ENCODE peak calls at places on chromosomes 13 and 19, in nine cellular contexts. Z, A, Q, I, H, C, L, O and V are unnamed samples.

GRCh38 chr19:10122066-10122465 is 2.4 kb upstream of the EIF3G start:
- DNase-seq in I (peak), C (peak), O (no peak), Q (no peak), Z (no peak), L (no peak), H (no peak), A (no peak), V (no peak)

GRCh38 chr13:30125422-30126073 is 181.8 kb downstream of the KATNAL1 start:
- DNase-seq in C (peak), H (no peak), O (no peak), Z (no peak), Q (no peak), A (peak), I (peak), L (no peak), V (no peak)

GRCh38 chr13:112897956-112898785 is 70.8 kb upstream of the MCF2L start:
- DNase-seq in H (no peak), L (no peak), A (no peak), Z (no peak), C (no peak), I (no peak), Q (no peak), O (no peak), V (no peak)

GRCh38 chr13:41985788-41986508 is 25.0 kb upstream of the VWA8 start:
- DNase-seq in Q (no peak), Z (no peak), I (peak), C (peak), L (no peak), O (peak), A (no peak), H (no peak), V (no peak)

GRCh38 chr13:51542358-51542972 is 41.8 kb upstream of the WDFY2 start:
- DNase-seq in H (no peak), I (no peak), Z (no peak), L (no peak), C (peak), A (peak), Q (no peak), O (no peak), V (no peak)

GRCh38 chr19:38657633-38658222 is 10.3 kb downstream of the ACTN4 start:
- DNase-seq in I (peak), L (no peak), A (no peak), O (no peak), C (peak), Q (no peak), H (no peak), Z (no peak), V (no peak)

GRCh38 chr19:2478756-2479555 is 3.0 kb downstream of the GADD45B start:
- DNase-seq in C (peak), H (peak), Q (peak), O (no peak), Z (no peak), L (peak), I (peak), A (peak), V (no peak)

GRCh38 chr19:13492128-13492527 is 14.2 kb downstream of the CACNA1A start:
- DNase-seq in Q (no peak), Z (no peak), A (no peak), C (peak), O (no peak), H (no peak), I (peak), L (no peak), V (no peak)

GRCh38 chr19:16896913-16897571 is 8.2 kb downstream of the F2RL3 start:
- DNase-seq in H (peak), Z (no peak), Q (peak), C (peak), O (no peak), L (peak), I (peak), A (peak), V (peak)

GRCh38 chr19:49938662-49939061 is 9.4 kb upstream of the NUP62 start:
- DNase-seq in C (no peak), L (no peak), O (no peak), H (no peak), A (no peak), I (no peak), Z (no peak), Q (no peak), V (no peak)

GRCh38 chr13:99969934-99970760 is 1.4 kb downstream of the ZIC5 start:
- DNase-seq in A (no peak), H (no peak), I (peak), C (no peak), L (no peak), Q (no peak), O (peak), Z (peak), V (peak)

GRCh38 chr13:69856331-69856730 is 251.3 kb upstream of the ATXN8OS start:
- DNase-seq in O (no peak), L (no peak), A (no peak), Z (no peak), Q (no peak), C (no peak), I (peak), H (no peak), V (peak)